ENCODE peak calls at places on chromosome 22, in nine cellular contexts. X is transverse colon; N is lung microvascular endothelial cell; T is iPS-NIHi11; K is stimulated activated CD4-positive, alpha-beta T cell treated with anti-CD3 and anti-CD28 coated beads, Interleukin-1b, Interleukin-23, amount 100 ng/mL, for 1 hour; W is Peyer's patch; E is CD8-positive, alpha-beta memory T cell; B is H9; A is central memory CD4-positive, alpha-beta T cell. F is an unnamed sample.
A peak's percentile ranks its signal among the peaks of the same experiment; 100 is the strongest.

GRCh38 chr22:23263651-23264555 is 83.6 kb downstream of the BCR start:
- DNase-seq in X (peak; percentile 22), N (peak; percentile 59), T (no peak), K (no peak), W (peak; percentile 67), E (peak; percentile 74), B (no peak), A (peak; percentile 57), F (no peak)

GRCh38 chr22:28594784-28595324 is 84.8 kb downstream of the TTC28 start:
- DNase-seq in X (no peak), N (peak; percentile 78), T (peak; percentile 39), K (no peak), W (no peak), E (peak; percentile 13), B (no peak), A (peak; percentile 17), F (peak; percentile 74)

GRCh38 chr22:39472570-39473556 is 16.1 kb downstream of the MGAT3 start:
- DNase-seq in X (peak; percentile 79), N (no peak), T (no peak), K (no peak), W (peak; percentile 92), E (no peak), B (peak; percentile 57), A (no peak), F (no peak)

GRCh38 chr22:31556627-31557203 is 60.4 kb downstream of the SFI1 start:
- DNase-seq in X (no peak), N (peak; percentile 45), T (peak; percentile 59), K (no peak), W (no peak), E (peak; percentile 13), B (no peak), A (peak; percentile 13), F (peak; percentile 43)

GRCh38 chr22:18126606-18127005 is 16.0 kb downstream of the TUBA8 start:
- DNase-seq in X (no peak), N (no peak), T (no peak), K (no peak), W (no peak), E (no peak), B (no peak), A (no peak), F (no peak)

GRCh38 chr22:31734512-31734911 is 15.4 kb downstream of the PRR14L start:
- DNase-seq in X (no peak), N (no peak), T (no peak), K (no peak), W (peak; percentile 45), E (no peak), B (no peak), A (no peak), F (no peak)

GRCh38 chr22:17754233-17754925 is 19.9 kb downstream of the BID start:
- DNase-seq in X (no peak), N (peak; percentile 35), T (peak; percentile 50), K (no peak), W (no peak), E (no peak), B (peak; percentile 61), A (peak; percentile 12), F (peak; percentile 62)

GRCh38 chr22:44037519-44038370 is 13.6 kb downstream of the PARVB start:
- DNase-seq in X (peak; percentile 18), N (peak; percentile 95), T (no peak), K (no peak), W (no peak), E (no peak), B (no peak), A (no peak), F (no peak)

GRCh38 chr22:27011131-27011530 is 353.7 kb downstream of the MIAT start:
- DNase-seq in X (no peak), N (no peak), T (no peak), K (no peak), W (no peak), E (no peak), B (no peak), A (no peak), F (no peak)

F was measured in neural progenitor cell.